ENCODE peak calls at places on chromosomes 13 and 19, in four cellular contexts. S is effector memory CD4-positive, alpha-beta T cell; U is OCI-LY7; I is NCI-H82. N is an unnamed sample.

GRCh38 chr13:94947965-94948371 is 235.6 kb upstream of the SOX21 start:
- DNase-seq in S (no peak), U (no peak), I (no peak), N (no peak)

GRCh38 chr19:47539747-47540311 is 25.0 kb upstream of the NAPA start:
- DNase-seq in S (no peak), U (no peak), I (no peak), N (no peak)

GRCh38 chr13:61770697-61771096 is 355.0 kb upstream of the PCDH20 start:
- DNase-seq in S (no peak), U (no peak), I (no peak), N (no peak)

GRCh38 chr19:41588497-41589209 is 12.7 kb downstream of the CEACAM21 start:
- DNase-seq in S (no peak), U (peak), I (no peak), N (peak)

GRCh38 chr13:96581741-96582140 is 412.5 kb downstream of the OXGR1 start:
- DNase-seq in S (no peak), U (no peak), I (no peak), N (no peak)

GRCh38 chr13:40776681-40777165 is 5.7 kb upstream of the MRPS31 start:
- DNase-seq in S (peak), U (peak), I (no peak), N (no peak)

GRCh38 chr19:32624410-32624809 is 43.4 kb downstream of the PDCD5 start:
- DNase-seq in S (no peak), U (no peak), I (no peak), N (no peak)

GRCh38 chr13:52651880-52652169 is 811 bp upstream of the SUGT1 start:
- DNase-seq in S (no peak), U (no peak), I (peak), N (peak)

GRCh38 chr13:75689686-75690085 is 53.6 kb downstream of the LMO7 start:
- DNase-seq in S (no peak), U (no peak), I (no peak), N (no peak)

GRCh38 chr13:40232321-40232720 is 434.1 kb downstream of the FOXO1 start:
- DNase-seq in S (no peak), U (no peak), I (peak), N (no peak)

GRCh38 chr13:24746618-24747247 is 17.2 kb upstream of the RNF17 start:
- DNase-seq in S (no peak), U (no peak), I (peak), N (no peak)

GRCh38 chr19:6813659-6814058 is 41.2 kb downstream of the VAV1 start:
- DNase-seq in S (no peak), U (no peak), I (no peak), N (no peak)

N was measured in COLO829.